ENCODE peak calls at places on chromosome X, in ten cellular contexts. W is PC-3, C is AG10803, P is heart left ventricle, Q is left ventricle myocardium inferior, L is body of pancreas, X is fibroblast of mammary gland, A is tibial nerve, M is ovary, N is bronchial epithelial cell. U is an unnamed sample.
A peak's percentile ranks its signal among the peaks of the same experiment; 100 is the strongest.

GRCh38 chrX:2697741-2698294 is 6.7 kb downstream of the CD99 start:
- DNase-seq in W (no peak), C (no peak), P (peak; percentile 5), X (peak; percentile 60), L (no peak), Q (no peak), M (no peak), N (no peak), A (no peak), U (no peak)

GRCh38 chrX:44735498-44735897 is 108.3 kb upstream of the DUSP21 start:
- DNase-seq in W (peak; percentile 8), P (no peak), A (no peak), X (no peak), M (no peak), C (no peak), Q (no peak), N (peak; percentile 12), L (no peak), U (no peak)

GRCh38 chrX:1444896-1445480 is 7.7 kb downstream of the ASMTL start:
- DNase-seq in X (no peak), C (no peak), M (peak; percentile 13), N (no peak), P (peak; percentile 14), Q (no peak), W (no peak), L (no peak), A (no peak), U (no peak)

GRCh38 chrX:107483976-107484726 is 34.7 kb downstream of the FRMPD3 start:
- DNase-seq in L (no peak), X (peak; percentile 58), Q (peak; percentile 18), M (peak; percentile 83), W (no peak), P (no peak), N (no peak), A (no peak), C (peak; percentile 20), U (no peak)

GRCh38 chrX:124829930-124830329 is 483.6 kb downstream of the SH2D1A start:
- DNase-seq in A (no peak), C (no peak), X (no peak), M (no peak), L (no peak), W (no peak), Q (no peak), P (no peak), N (peak; percentile 22), U (no peak)

GRCh38 chrX:153825042-153825441 is 5.3 kb downstream of the PDZD4 start:
- DNase-seq in L (no peak), P (no peak), X (no peak), W (no peak), A (no peak), N (no peak), M (no peak), C (no peak), Q (no peak), U (no peak)

GRCh38 chrX:22803353-22803752 is 196.4 kb upstream of the DDX53 start:
- DNase-seq in L (no peak), M (no peak), N (no peak), W (no peak), C (no peak), P (no peak), Q (no peak), A (no peak), X (no peak), U (no peak)

GRCh38 chrX:76428243-76429130 is 977 bp downstream of the MAGEE1 start:
- DNase-seq in A (no peak), C (no peak), L (peak; percentile 32), Q (no peak), X (no peak), N (no peak), W (no peak), M (no peak), P (peak; percentile 24), U (no peak)

GRCh38 chrX:22349116-22349515 is 76.4 kb downstream of the CBLL2 start:
- DNase-seq in X (peak; percentile 42), A (no peak), M (no peak), N (peak; percentile 73), P (no peak), L (no peak), C (no peak), Q (no peak), W (peak; percentile 78), U (no peak)

GRCh38 chrX:150475466-150475865 is 93.0 kb upstream of the MTM1 start:
- DNase-seq in C (peak; percentile 21), W (no peak), M (no peak), P (no peak), L (no peak), X (peak; percentile 55), Q (no peak), A (no peak), N (no peak), U (no peak)

GRCh38 chrX:120741452-120741851 is 111.6 kb upstream of the C1GALT1C1 start:
- DNase-seq in Q (no peak), A (no peak), L (no peak), N (peak; percentile 69), W (peak; percentile 67), C (no peak), M (no peak), P (no peak), X (no peak), U (no peak)

GRCh38 chrX:97685753-97686152 is 802.0 kb downstream of the RPA4 start:
- DNase-seq in C (peak; percentile 17), A (no peak), Q (no peak), P (no peak), X (peak; percentile 44), L (peak; percentile 30), M (no peak), N (peak; percentile 25), W (peak; percentile 62), U (peak; percentile 17)

GRCh38 chrX:71958281-71958675 is 47.6 kb downstream of the NHSL2 start:
- DNase-seq in P (no peak), Q (no peak), C (no peak), N (no peak), A (no peak), M (no peak), W (no peak), X (no peak), L (no peak), U (no peak)
- H3K4me3 ChIP-seq in P (no peak overlapping the region), Q (no peak overlapping the region), C (no peak overlapping the region), N (no peak overlapping the region), A (no peak overlapping the region), M (no peak overlapping the region), W (no peak overlapping the region), X (no peak overlapping the region), L (no peak overlapping the region), U (no peak overlapping the region)

DNA sequence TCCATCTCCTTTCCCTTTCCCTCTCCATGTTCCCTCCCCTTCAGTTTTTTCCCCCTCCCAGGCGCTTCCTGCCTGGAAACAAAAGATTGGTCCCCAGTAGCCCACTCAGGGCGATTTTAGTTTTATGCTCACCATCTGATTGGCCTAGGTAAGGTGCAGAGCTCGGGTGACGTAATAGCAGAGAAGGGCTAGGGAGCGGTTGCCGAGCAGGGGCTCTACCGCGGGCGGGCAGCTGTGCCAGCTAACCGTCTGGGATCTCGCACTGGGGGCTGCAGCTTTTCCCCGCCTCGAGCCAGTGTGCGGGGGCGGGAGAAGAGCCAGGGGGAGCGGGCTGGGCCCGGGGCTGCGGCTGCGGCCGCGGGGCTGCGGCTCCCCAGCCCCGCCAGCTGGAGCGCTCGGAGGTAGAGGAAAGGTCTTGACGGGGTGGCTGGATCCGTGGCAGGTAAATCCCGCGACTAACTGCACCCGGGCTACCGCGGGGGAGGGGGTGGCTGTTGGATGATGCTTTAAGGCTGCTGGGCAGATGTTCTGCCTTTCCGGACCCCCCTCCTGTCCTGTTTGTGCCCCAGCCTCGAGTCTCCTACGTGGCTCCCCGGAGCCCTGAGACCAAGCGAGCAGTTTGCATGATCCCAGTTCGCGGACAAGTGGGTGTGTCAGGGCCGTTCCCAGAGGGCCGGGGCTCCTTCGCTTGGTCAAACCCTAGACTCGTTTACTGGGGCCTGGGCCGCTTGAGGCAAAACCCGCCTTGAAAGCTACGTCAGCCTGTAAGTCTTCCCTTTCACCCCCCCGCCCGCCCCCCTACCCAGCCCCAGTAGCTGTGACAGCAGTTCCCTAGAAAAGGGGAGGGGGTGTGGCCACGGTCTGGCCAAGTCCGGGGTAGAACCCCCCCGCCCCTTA is at the start of gene PAK3:
- DNase-seq in N (peak; percentile 44), Q (no peak), A (peak; percentile 25), C (peak; percentile 26), L (peak; percentile 79), W (peak; percentile 65), M (peak; percentile 68), P (peak; percentile 44), X (peak; percentile 48), U (no peak)
- H3K4me3 ChIP-seq in N (peak within 1 kb of the TSS; percentile 28), Q (peak within 1 kb of the TSS; percentile 64), A (peak within 1 kb of the TSS; percentile 59), C (peak within 1 kb of the TSS; percentile 52), L (peak within 1 kb of the TSS; percentile 34), W (peak within 1 kb of the TSS; percentile 76), M (peak within 1 kb of the TSS; percentile 47), P (peak within 1 kb of the TSS; percentile 56), X (peak within 1 kb of the TSS; percentile 40), U (no peak within 1 kb of the TSS)

GRCh38 chrX:101550825-101551767 is 749 bp downstream of the ARMCX1 start:
- DNase-seq in X (peak; percentile 31), C (peak; percentile 31), L (peak; percentile 55), W (no peak), P (peak; percentile 55), A (peak; percentile 48), Q (peak; percentile 54), M (peak; percentile 78), N (peak; percentile 5), U (no peak)
- H3K4me3 ChIP-seq in X (peak overlapping the region; percentile 70), C (peak overlapping the region; percentile 76), L (peak overlapping the region; percentile 43), W (no peak overlapping the region), P (peak overlapping the region; percentile 60), A (peak overlapping the region; percentile 68), Q (peak overlapping the region; percentile 74), M (peak overlapping the region; percentile 49), N (peak overlapping the region; percentile 45), U (no peak overlapping the region)

GRCh38 chrX:28589048-28589447 is 1.8 kb downstream of the IL1RAPL1 start:
- DNase-seq in X (no peak), L (no peak), A (no peak), N (no peak), Q (no peak), M (no peak), W (no peak), P (no peak), C (no peak), U (no peak)

GRCh38 chrX:28586891-28587635 is at the start of gene IL1RAPL1:
- DNase-seq in P (no peak), M (no peak), Q (no peak), N (peak; percentile 13), C (peak; percentile 12), W (peak; percentile 67), L (peak; percentile 12), X (peak; percentile 31), A (no peak), U (no peak)

GRCh38 chrX:28584025-28584424 is 3.2 kb upstream of the IL1RAPL1 start:
- DNase-seq in C (no peak), W (no peak), N (no peak), M (no peak), Q (no peak), P (no peak), A (no peak), L (no peak), X (no peak), U (no peak)

GRCh38 chrX:28585767-28586166 is 1.5 kb upstream of the IL1RAPL1 start:
- DNase-seq in P (no peak), W (no peak), N (no peak), X (no peak), Q (no peak), M (no peak), L (no peak), A (no peak), C (no peak), U (no peak)

DNA sequence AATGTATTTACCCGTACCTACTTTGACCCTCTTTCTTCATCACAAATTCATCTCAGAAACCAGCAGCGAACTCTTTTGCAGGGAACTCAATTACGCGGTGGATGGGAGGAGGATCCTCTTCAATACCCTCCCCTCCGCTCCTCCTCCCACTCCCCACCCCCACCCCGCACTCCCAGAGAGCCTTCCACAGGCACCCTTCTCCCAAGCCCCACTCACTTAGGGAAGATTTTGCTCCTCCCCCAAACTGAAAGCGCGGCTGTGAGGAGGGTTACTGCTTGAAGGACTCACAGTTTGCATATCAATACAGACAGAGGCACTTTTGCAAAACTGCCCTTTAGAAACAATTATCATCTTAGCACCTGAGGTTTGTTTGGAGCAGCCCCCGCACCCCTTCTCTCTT is 955 bp upstream of the IL1RAPL1 start:
- DNase-seq in L (no peak), A (no peak), P (peak; percentile 28), Q (peak; percentile 19), W (peak; percentile 20), N (no peak), M (no peak), C (no peak), X (no peak), U (no peak)
- H3K4me3 ChIP-seq in L (no peak overlapping the region), A (peak overlapping the region; percentile 49), P (peak overlapping the region; percentile 46), Q (peak overlapping the region; percentile 66), W (peak overlapping the region; percentile 66), N (no peak overlapping the region), M (peak overlapping the region; percentile 32), C (no peak overlapping the region), X (no peak overlapping the region), U (no peak overlapping the region)